ENCODE peak calls at places on chromosomes 16 and 17, in seven cellular contexts. One of them, this sample, is unnamed.

GRCh38 chr16:9286930-9287329 is 195.5 kb downstream of the HAPSTR1 start:
- DNase-seq in naive thymus-derived CD8-positive, alpha-beta T cell: no peak
- DNase-seq in effector memory CD4-positive, alpha-beta T cell: no peak
- DNase-seq in anterior cingulate cortex: no peak
- DNase-seq in amniotic stem cell: no peak
- DNase-seq in sigmoid colon: no peak
- DNase-seq in fibroblast of the aortic adventitia: no peak
- DNase-seq in this sample: no peak

GRCh38 chr16:51401673-51402072 is 250.6 kb upstream of the SALL1 start:
- DNase-seq in amniotic stem cell: no peak
- DNase-seq in sigmoid colon: no peak
- DNase-seq in effector memory CD4-positive, alpha-beta T cell: no peak
- DNase-seq in naive thymus-derived CD8-positive, alpha-beta T cell: no peak
- DNase-seq in anterior cingulate cortex: no peak
- DNase-seq in fibroblast of the aortic adventitia: no peak
- DNase-seq in this sample: no peak

GRCh38 chr16:726438-727290 is at the start of the genes CCDC78 and HAGHL:
- DNase-seq in naive thymus-derived CD8-positive, alpha-beta T cell: peak; percentile 55
- DNase-seq in fibroblast of the aortic adventitia: no peak
- DNase-seq in sigmoid colon: peak; percentile 81
- DNase-seq in anterior cingulate cortex: peak; percentile 63
- DNase-seq in effector memory CD4-positive, alpha-beta T cell: peak; percentile 51
- DNase-seq in amniotic stem cell: no peak
- DNase-seq in this sample: no peak

GRCh38 chr16:57956270-57956808 is 14.6 kb downstream of the CNGB1 start:
- DNase-seq in fibroblast of the aortic adventitia: no peak
- DNase-seq in anterior cingulate cortex: no peak
- DNase-seq in naive thymus-derived CD8-positive, alpha-beta T cell: no peak
- DNase-seq in effector memory CD4-positive, alpha-beta T cell: no peak
- DNase-seq in sigmoid colon: no peak
- DNase-seq in amniotic stem cell: no peak
- DNase-seq in this sample: no peak

GRCh38 chr17:46977348-46977747 is 1.7 kb downstream of the RPRML start:
- DNase-seq in effector memory CD4-positive, alpha-beta T cell: no peak
- DNase-seq in fibroblast of the aortic adventitia: no peak
- DNase-seq in sigmoid colon: no peak
- DNase-seq in naive thymus-derived CD8-positive, alpha-beta T cell: no peak
- DNase-seq in anterior cingulate cortex: no peak
- DNase-seq in amniotic stem cell: no peak
- DNase-seq in this sample: no peak

GRCh38 chr17:925846-926245 is 53.7 kb downstream of the NXN start:
- DNase-seq in naive thymus-derived CD8-positive, alpha-beta T cell: no peak
- DNase-seq in amniotic stem cell: no peak
- DNase-seq in effector memory CD4-positive, alpha-beta T cell: no peak
- DNase-seq in fibroblast of the aortic adventitia: peak; percentile 40
- DNase-seq in sigmoid colon: no peak
- DNase-seq in anterior cingulate cortex: no peak
- DNase-seq in this sample: no peak

GRCh38 chr16:76502555-76502954 is 225.4 kb downstream of the CNTNAP4 start:
- DNase-seq in sigmoid colon: no peak
- DNase-seq in fibroblast of the aortic adventitia: no peak
- DNase-seq in amniotic stem cell: no peak
- DNase-seq in naive thymus-derived CD8-positive, alpha-beta T cell: no peak
- DNase-seq in anterior cingulate cortex: no peak
- DNase-seq in effector memory CD4-positive, alpha-beta T cell: no peak
- DNase-seq in this sample: no peak

GRCh38 chr16:70160821-70161220 is 12.8 kb upstream of the CLEC18C start:
- DNase-seq in naive thymus-derived CD8-positive, alpha-beta T cell: no peak
- DNase-seq in sigmoid colon: no peak
- DNase-seq in fibroblast of the aortic adventitia: no peak
- DNase-seq in effector memory CD4-positive, alpha-beta T cell: no peak
- DNase-seq in amniotic stem cell: no peak
- DNase-seq in anterior cingulate cortex: no peak
- DNase-seq in this sample: no peak

GRCh38 chr16:64375386-64375980 is 746.4 kb downstream of the CDH11 start:
- DNase-seq in sigmoid colon: no peak
- DNase-seq in amniotic stem cell: no peak
- DNase-seq in naive thymus-derived CD8-positive, alpha-beta T cell: no peak
- DNase-seq in effector memory CD4-positive, alpha-beta T cell: no peak
- DNase-seq in anterior cingulate cortex: no peak
- DNase-seq in fibroblast of the aortic adventitia: peak; percentile 94
- DNase-seq in this sample: no peak

GRCh38 chr17:4499431-4500187 is 928 bp downstream of the SPNS2 start:
- DNase-seq in sigmoid colon: no peak
- DNase-seq in naive thymus-derived CD8-positive, alpha-beta T cell: peak; percentile 35
- DNase-seq in effector memory CD4-positive, alpha-beta T cell: no peak
- DNase-seq in anterior cingulate cortex: peak; percentile 38
- DNase-seq in amniotic stem cell: no peak
- DNase-seq in fibroblast of the aortic adventitia: no peak
- DNase-seq in this sample: no peak

GRCh38 chr16:52976539-52977167 is 76.0 kb downstream of the CHD9NB start:
- DNase-seq in fibroblast of the aortic adventitia: peak; percentile 27
- DNase-seq in sigmoid colon: no peak
- DNase-seq in anterior cingulate cortex: no peak
- DNase-seq in amniotic stem cell: no peak
- DNase-seq in effector memory CD4-positive, alpha-beta T cell: no peak
- DNase-seq in naive thymus-derived CD8-positive, alpha-beta T cell: no peak
- DNase-seq in this sample: no peak

GRCh38 chr16:29653436-29653835 is 9.6 kb upstream of the SPN start:
- DNase-seq in sigmoid colon: no peak
- DNase-seq in naive thymus-derived CD8-positive, alpha-beta T cell: no peak
- DNase-seq in anterior cingulate cortex: no peak
- DNase-seq in effector memory CD4-positive, alpha-beta T cell: no peak
- DNase-seq in fibroblast of the aortic adventitia: no peak
- DNase-seq in amniotic stem cell: no peak
- DNase-seq in this sample: no peak

GRCh38 chr16:57324649-57325223 is 33.8 kb upstream of the CCL22 start:
- DNase-seq in fibroblast of the aortic adventitia: no peak
- DNase-seq in anterior cingulate cortex: no peak
- DNase-seq in sigmoid colon: no peak
- DNase-seq in naive thymus-derived CD8-positive, alpha-beta T cell: no peak
- DNase-seq in effector memory CD4-positive, alpha-beta T cell: no peak
- DNase-seq in amniotic stem cell: no peak
- DNase-seq in this sample: no peak

This sample was measured in retinal pigment epithelial cell.